ENCODE peak calls at places on chromosomes 6 and 20, in six cellular contexts. F is breast epithelium, S is retina, D is Caco-2, C is G401, N is pancreas. V is an unnamed sample.

GRCh38 chr6:35018184-35018523 is 123.0 kb downstream of the TCP11 start:
- DNase-seq in F (no peak), S (no peak), D (no peak), C (no peak), N (no peak), V (no peak)

GRCh38 chr6:106372838-106373501 is 12.5 kb downstream of the CRYBG1 start:
- DNase-seq in F (no peak), S (no peak), D (no peak), C (no peak), N (no peak), V (no peak)

GRCh38 chr6:138387577-138388368 is 10.1 kb downstream of the SMIM28 start:
- DNase-seq in F (no peak), S (no peak), D (peak), C (no peak), N (no peak), V (no peak)

GRCh38 chr6:38549795-38550194 is 89.9 kb downstream of the BTBD9 start:
- DNase-seq in F (no peak), S (no peak), D (no peak), C (no peak), N (no peak), V (no peak)

GRCh38 chr6:166860392-166860791 is 96.0 kb downstream of the RNASET2 start:
- DNase-seq in F (no peak), S (no peak), D (no peak), C (no peak), N (no peak), V (no peak)

GRCh38 chr20:63147532-63147931 is 68.4 kb downstream of the YTHDF1 start:
- DNase-seq in F (no peak), S (no peak), D (no peak), C (no peak), N (no peak), V (no peak)

GRCh38 chr6:125906158-125906998 is 50.2 kb upstream of the HINT3 start:
- DNase-seq in F (no peak), S (no peak), D (peak), C (no peak), N (peak), V (no peak)

GRCh38 chr6:106511274-106512047 is 117.8 kb downstream of the RTN4IP1 start:
- DNase-seq in F (peak), S (peak), D (no peak), C (no peak), N (peak), V (no peak)

GRCh38 chr6:43016935-43017334 is 2.9 kb downstream of the KLHDC3 start:
- DNase-seq in F (no peak), S (no peak), D (no peak), C (no peak), N (no peak), V (no peak)

GRCh38 chr6:165478581-165478980 is 169.2 kb upstream of the C6orf118 start:
- DNase-seq in F (no peak), S (no peak), D (no peak), C (no peak), N (no peak), V (no peak)

GRCh38 chr6:144013486-144013909 is 5.4 kb upstream of the PLAGL1 start:
- DNase-seq in F (peak), S (peak), D (peak), C (peak), N (peak), V (peak)

GRCh38 chr6:30926644-30927043 is 5.3 kb downstream of the SFTA2 start:
- DNase-seq in F (no peak), S (no peak), D (no peak), C (peak), N (peak), V (no peak)

GRCh38 chr6:19380287-19380686 is 456.9 kb upstream of the ID4 start:
- DNase-seq in F (no peak), S (no peak), D (no peak), C (no peak), N (no peak), V (no peak)

GRCh38 chr6:2275207-2275891 is 29.9 kb upstream of the GMDS start:
- DNase-seq in F (no peak), S (no peak), D (no peak), C (no peak), N (no peak), V (no peak)

GRCh38 chr6:136647363-136647763 is 97.1 kb upstream of the MAP7 start:
- DNase-seq in F (no peak), S (no peak), D (no peak), C (no peak), N (peak), V (no peak)

V was measured in pons.